ENCODE peak calls at places on chromosomes 11 and 22, in seven cellular contexts. O, L, K, T, N, E and V are unnamed samples.

GRCh38 chr11:2917842-2918490 is 11.3 kb downstream of the PHLDA2 start:
- DNase-seq in L (no peak), K (no peak), N (no peak), T (no peak), E (no peak), O (no peak), V (no peak)

GRCh38 chr11:47107709-47108108 is 69.0 kb downstream of the ARFGAP2 start:
- DNase-seq in K (no peak), E (no peak), O (no peak), L (no peak), N (no peak), T (no peak), V (no peak)

GRCh38 chr11:100866453-100866852 is 179.4 kb downstream of the ARHGAP42 start:
- DNase-seq in L (no peak), O (no peak), T (no peak), E (no peak), K (no peak), N (no peak), V (no peak)

GRCh38 chr22:37740455-37741311 is 43.8 kb downstream of the TRIOBP start:
- DNase-seq in L (no peak), O (no peak), N (no peak), E (peak), K (no peak), T (peak), V (no peak)

GRCh38 chr11:64647019-64647805 is 56.2 kb downstream of the SLC22A12 start:
- DNase-seq in L (no peak), O (no peak), N (no peak), E (no peak), T (no peak), K (no peak), V (no peak)

GRCh38 chr11:113386866-113387265 is 713 bp upstream of the ANKK1 start:
- DNase-seq in K (no peak), E (no peak), L (no peak), O (no peak), N (peak), T (no peak), V (peak)

GRCh38 chr11:109695696-109696095 is 273.7 kb downstream of the C11orf87 start:
- DNase-seq in K (no peak), E (no peak), N (no peak), T (no peak), L (peak), O (no peak), V (no peak)

GRCh38 chr11:1504581-1505290 is 18.2 kb upstream of the MOB2 start:
- DNase-seq in N (no peak), E (no peak), O (no peak), K (no peak), T (peak), L (no peak), V (no peak)

GRCh38 chr11:123616505-123617198 is 37.8 kb downstream of the SCN3B start:
- DNase-seq in T (peak), L (peak), N (no peak), E (peak), O (no peak), K (no peak), V (no peak)

GRCh38 chr11:10990637-10991036 is 132.8 kb upstream of the ZBED5 start:
- DNase-seq in N (no peak), L (no peak), K (no peak), E (no peak), O (peak), T (no peak), V (no peak)

GRCh38 chr11:128920651-128921050 is 22.0 kb downstream of the TP53AIP1 start:
- DNase-seq in K (no peak), L (no peak), N (no peak), O (no peak), T (no peak), E (no peak), V (peak)

GRCh38 chr11:104095791-104096190 is 59.4 kb downstream of the DDI1 start:
- DNase-seq in N (no peak), T (no peak), K (no peak), E (no peak), L (no peak), O (no peak), V (no peak)

GRCh38 chr11:112241486-112241885 is 15.3 kb downstream of the PTS start:
- DNase-seq in L (peak), N (no peak), E (peak), O (no peak), T (no peak), K (no peak), V (no peak)

GRCh38 chr11:120391297-120391696 is 55.1 kb downstream of the ARHGEF12 start:
- DNase-seq in N (no peak), L (no peak), K (no peak), E (no peak), O (no peak), T (no peak), V (no peak)

GRCh38 chr22:46584081-46584903 is 35.9 kb upstream of the GRAMD4 start:
- DNase-seq in T (no peak), L (peak), O (no peak), K (no peak), N (no peak), E (no peak), V (peak)

GRCh38 chr11:64842851-64843841 is 1.3 kb downstream of the CDC42BPG start:
- DNase-seq in O (peak), E (no peak), T (no peak), K (peak), L (no peak), N (peak), V (peak)

GRCh38 chr11:60844045-60844869 is 2.3 kb downstream of the CCDC86 start:
- DNase-seq in O (no peak), L (peak), T (no peak), K (no peak), N (no peak), E (no peak), V (no peak)

GRCh38 chr22:27512283-27512761 is 289.2 kb downstream of the MN1 start:
- DNase-seq in L (peak), N (peak), E (peak), K (peak), O (peak), T (peak), V (no peak)

DNA sequence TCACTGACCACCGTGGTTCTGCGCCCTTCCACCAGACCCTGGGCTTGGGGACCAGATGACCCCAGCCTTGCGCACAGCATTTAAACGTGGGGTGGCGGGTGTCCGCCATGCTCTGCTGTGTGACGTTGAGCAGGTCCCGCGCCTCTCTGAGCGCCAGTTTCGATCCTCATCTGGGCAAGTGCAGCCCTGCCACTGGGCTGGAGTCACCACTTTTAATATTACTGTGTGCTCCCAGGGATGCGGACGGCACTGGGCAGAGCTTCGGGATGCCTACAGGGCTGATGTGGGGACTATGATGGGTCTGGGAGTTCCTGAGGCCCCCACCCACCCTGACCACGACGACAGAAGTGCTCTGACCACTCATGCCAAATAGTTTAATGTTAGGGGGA is 1.2 kb upstream of the NUDT8 start:
- DNase-seq in N (peak), O (no peak), E (no peak), L (no peak), T (no peak), K (peak), V (no peak)
- TF ChIP-seq POLR2A in N (no peak), O (no peak), E (no peak), L (no peak), T (no peak), K (no peak), V (no peak)

GRCh38 chr11:95089620-95090542 is at the start of gene ENDOD1:
- DNase-seq in T (peak), L (peak), K (peak), E (peak), N (peak), O (peak), V (peak)
- H3K4me3 ChIP-seq in T (peak), L (peak), K (peak), E (peak), N (peak), O (peak), V (peak)

GRCh38 chr11:70201876-70202861 is 927 bp upstream of the FADD start:
- DNase-seq in O (no peak), K (no peak), T (peak), L (no peak), N (no peak), E (no peak), V (peak)

GRCh38 chr11:70205049-70205725 is 2.1 kb downstream of the FADD start:
- DNase-seq in E (no peak), L (peak), K (no peak), T (no peak), N (no peak), O (no peak), V (peak)

GRCh38 chr11:70203749-70204465 is 811 bp downstream of the FADD start:
- DNase-seq in T (peak), E (peak), L (peak), O (peak), K (peak), N (no peak), V (peak)

GRCh38 chr11:70204466-70204799 is 1.3 kb downstream of the FADD start:
- DNase-seq in K (no peak), E (no peak), O (no peak), L (no peak), N (no peak), T (no peak), V (no peak)

GRCh38 chr11:70202898-70203748 is at the start of gene FADD:
- DNase-seq in E (peak), L (peak), T (peak), O (peak), N (peak), K (peak), V (peak)
- TF ChIP-seq POLR2A in E (peak), L (peak), T (no peak), O (peak), N (no peak), K (peak), V (peak)

DNA sequence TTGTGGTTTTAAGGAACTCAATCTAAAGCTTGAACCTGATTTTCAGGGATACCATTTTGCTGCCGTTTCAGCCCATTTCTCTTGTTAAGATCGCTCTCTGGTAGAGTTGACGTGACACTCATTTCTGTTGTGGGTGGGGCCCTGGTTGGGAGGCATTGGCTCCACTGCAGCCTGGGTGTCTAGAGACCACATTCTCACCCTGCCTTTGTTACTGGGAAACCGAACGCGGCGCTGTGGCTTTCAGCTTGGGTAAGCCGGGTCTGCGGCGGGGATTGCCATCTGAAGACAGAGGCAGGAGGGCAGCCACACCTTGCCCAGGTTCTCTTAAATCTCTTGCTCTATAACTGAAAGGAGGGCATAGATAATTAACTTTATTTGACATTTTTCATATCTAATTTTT is 3.2 kb downstream of the EHF start:
- DNase-seq in N (peak), O (no peak), K (peak), T (no peak), L (no peak), E (no peak), V (peak)
- H3K4me3 ChIP-seq in N (peak), O (no peak), K (peak), T (no peak), L (no peak), E (no peak), V (no peak)

GRCh38 chr11:19116971-19117759 is at the start of gene ZDHHC13:
- DNase-seq in L (peak), T (peak), N (peak), K (peak), E (peak), O (peak), V (peak)
- TF ChIP-seq POLR2A in L (peak), T (no peak), N (no peak), K (peak), E (peak), O (peak), V (no peak)

GRCh38 chr11:12674936-12675696 is 895 bp downstream of the TEAD1 start:
- DNase-seq in T (peak), E (peak), N (peak), L (no peak), O (no peak), K (peak), V (no peak)
- H3K4me3 ChIP-seq in T (peak), E (peak), N (peak), L (peak), O (peak), K (peak), V (peak)

GRCh38 chr11:66467034-66467659 is 442 bp downstream of the PELI3 start:
- DNase-seq in K (peak), E (no peak), O (peak), T (no peak), N (no peak), L (peak), V (no peak)
- TF ChIP-seq POLR2A in K (no peak), E (no peak), O (peak), T (no peak), N (no peak), L (no peak), V (no peak)